ENCODE peak calls at places on chromosome 1, in four cellular contexts. Q is uterus, F is tibial artery, C is breast epithelium. U is an unnamed sample.

GRCh38 chr1:68221971-68222355 is 10.4 kb downstream of the WLS start:
- DNase-seq in C (no peak), Q (no peak), F (no peak), U (no peak)

GRCh38 chr1:52141513-52142219 is at the start of gene ZFYVE9:
- DNase-seq in C (peak; percentile 67), F (peak; percentile 81), Q (peak; percentile 63), U (peak; percentile 74)

GRCh38 chr1:107293901-107294600 is 153.2 kb downstream of the NTNG1 start:
- DNase-seq in F (no peak), C (no peak), Q (no peak), U (no peak)

GRCh38 chr1:151994956-151995355 is 1.3 kb upstream of the S100A10 start:
- DNase-seq in C (no peak), F (peak; percentile 74), Q (peak; percentile 27), U (no peak)

GRCh38 chr1:13990939-13991338 is 291.0 kb downstream of the PRDM2 start:
- DNase-seq in F (no peak), Q (no peak), C (no peak), U (no peak)

GRCh38 chr1:151368000-151368744 is 4.3 kb downstream of the SELENBP1 start:
- DNase-seq in F (no peak), Q (no peak), C (no peak), U (no peak)

GRCh38 chr1:148160421-148161251 is 8.6 kb upstream of the NBPF11 start:
- DNase-seq in Q (no peak), F (no peak), C (no peak), U (peak; percentile 72)

GRCh38 chr1:39110325-39110851 is 84.2 kb downstream of the NDUFS5 start:
- DNase-seq in Q (peak; percentile 50), C (no peak), F (no peak), U (peak; percentile 42)

GRCh38 chr1:82284213-82284612 is 483.5 kb downstream of the ADGRL2 start:
- DNase-seq in C (no peak), F (no peak), Q (no peak), U (no peak)

GRCh38 chr1:224168859-224169380 is 14.1 kb upstream of the DEGS1 start:
- DNase-seq in Q (peak; percentile 31), F (peak; percentile 66), C (no peak), U (no peak)

GRCh38 chr1:153610334-153611023 is 2.5 kb downstream of the S100A16 start:
- DNase-seq in C (no peak), Q (no peak), F (no peak), U (no peak)

GRCh38 chr1:244862354-244862698 is 2.0 kb downstream of the HNRNPU start:
- DNase-seq in C (no peak), F (no peak), Q (no peak), U (no peak)

GRCh38 chr1:207128336-207128921 is 24.4 kb downstream of the C4BPA start:
- DNase-seq in Q (no peak), F (no peak), C (no peak), U (no peak)

GRCh38 chr1:182567629-182568028 is 21.4 kb downstream of the RNASEL start:
- DNase-seq in F (no peak), C (no peak), Q (no peak), U (no peak)

GRCh38 chr1:22745675-22746585 is 35.3 kb downstream of the EPHB2 start:
- DNase-seq in C (no peak), F (no peak), Q (no peak), U (no peak)

GRCh38 chr1:228031276-228031995 is 24.6 kb downstream of the WNT3A start:
- DNase-seq in Q (peak; percentile 1), C (peak; percentile 25), F (peak; percentile 38), U (no peak)

GRCh38 chr1:156859523-156860112 is 701 bp upstream of the INSRR start:
- DNase-seq in Q (no peak), F (no peak), C (no peak), U (no peak)

GRCh38 chr1:40840526-40841323 is 21.4 kb downstream of the CITED4 start:
- DNase-seq in F (no peak), C (no peak), Q (no peak), U (no peak)

GRCh38 chr1:54158071-54158470 is 5.3 kb upstream of the CDCP2 start:
- DNase-seq in Q (no peak), F (no peak), C (no peak), U (no peak)

GRCh38 chr1:21299007-21299406 is 8.7 kb upstream of the ECE1 start:
- DNase-seq in C (no peak), F (no peak), Q (no peak), U (no peak)

GRCh38 chr1:68808351-68808750 is 311.5 kb upstream of the DEPDC1 start:
- DNase-seq in Q (no peak), C (no peak), F (no peak), U (no peak)

GRCh38 chr1:232421143-232421796 is 208.7 kb downstream of the SIPA1L2 start:
- DNase-seq in F (no peak), C (no peak), Q (no peak), U (no peak)

GRCh38 chr1:208455821-208456220 is 211.6 kb upstream of the PLXNA2 start:
- DNase-seq in F (no peak), Q (no peak), C (no peak), U (no peak)

GRCh38 chr1:10511494-10511885 is 36.7 kb downstream of the PEX14 start:
- DNase-seq in C (no peak), Q (no peak), F (no peak), U (no peak)

GRCh38 chr1:205569411-205570172 is 62.2 kb downstream of the ELK4 start:
- DNase-seq in F (peak; percentile 60), Q (no peak), C (no peak), U (no peak)

GRCh38 chr1:214107322-214108096 is 119.7 kb downstream of the PROX1 start:
- DNase-seq in Q (no peak), C (no peak), F (no peak), U (no peak)

GRCh38 chr1:178010674-178011073 is 40.8 kb upstream of the SEC16B start:
- DNase-seq in Q (no peak), C (no peak), F (no peak), U (no peak)

GRCh38 chr1:59139396-59139795 is 157.5 kb upstream of the FGGY start:
- DNase-seq in C (no peak), Q (no peak), F (no peak), U (no peak)

GRCh38 chr1:203572134-203572625 is 54.5 kb upstream of the ATP2B4 start:
- DNase-seq in F (no peak), Q (peak; percentile 57), C (no peak), U (no peak)

GRCh38 chr1:234907585-234908457 is 220.8 kb downstream of the TOMM20 start:
- DNase-seq in C (no peak), F (no peak), Q (no peak), U (no peak)

GRCh38 chr1:31977361-31978131 is 36.1 kb upstream of the KHDRBS1 start:
- DNase-seq in C (no peak), F (no peak), Q (no peak), U (no peak)

DNA sequence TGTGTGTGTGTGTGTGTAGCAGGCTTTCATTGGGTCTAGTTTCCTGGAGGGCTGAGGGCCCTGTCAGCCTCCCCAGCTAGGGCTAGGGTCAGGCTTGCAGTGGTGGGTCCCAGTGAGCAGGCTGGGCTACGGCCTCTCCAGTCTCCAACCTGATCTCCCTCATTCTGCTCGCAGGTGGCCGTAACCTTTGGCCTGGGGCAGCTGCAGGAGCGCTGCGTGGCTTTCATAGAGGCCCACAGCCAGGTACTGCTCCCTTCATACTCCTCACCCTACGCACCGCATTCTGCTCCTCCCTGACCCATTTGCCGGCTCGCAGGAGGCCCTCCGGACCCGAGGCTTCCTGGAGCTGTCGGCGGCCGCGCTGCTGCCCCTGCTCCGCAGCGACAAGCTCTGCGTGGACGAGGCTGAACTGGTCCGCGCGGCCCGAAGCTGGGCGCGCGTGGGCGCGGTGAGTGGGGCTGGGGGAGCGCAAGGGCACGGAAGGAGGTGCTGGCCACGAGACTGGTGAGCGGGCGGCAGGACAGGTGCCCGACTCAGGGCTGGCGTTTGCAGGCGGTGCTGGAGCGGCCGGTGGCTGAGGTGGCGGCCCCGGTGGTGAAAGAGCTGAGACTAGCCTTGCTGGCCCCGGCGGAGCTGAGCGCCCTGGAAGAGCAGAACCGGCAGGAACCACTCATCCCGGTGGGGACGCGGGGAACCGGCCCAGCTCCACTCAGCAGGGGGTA is 4.7 kb downstream of the BTBD19 start:
- DNase-seq in C (peak; percentile 52), Q (no peak), F (peak; percentile 69), U (peak; percentile 43)
- H3K4me1 ChIP-seq in C (peaks cover 17% of the 10 kb centered on the region), Q (peaks cover 10% of the 10 kb centered on the region), F (peaks cover 62% of the 10 kb centered on the region), U (peaks cover 76% of the 10 kb centered on the region)

GRCh38 chr1:115060501-115060900 is 28.8 kb downstream of the TSPAN2 start:
- DNase-seq in C (no peak), F (no peak), Q (no peak), U (no peak)

GRCh38 chr1:115064461-115064860 is 24.8 kb downstream of the TSPAN2 start:
- DNase-seq in Q (no peak), F (no peak), C (no peak), U (no peak)

GRCh38 chr1:115065021-115065420 is 24.3 kb downstream of the TSPAN2 start:
- DNase-seq in Q (no peak), F (no peak), C (no peak), U (no peak)

GRCh38 chr1:115062542-115063004 is 26.7 kb downstream of the TSPAN2 start:
- DNase-seq in Q (peak; percentile 43), C (no peak), F (no peak), U (peak; percentile 80)

DNA sequence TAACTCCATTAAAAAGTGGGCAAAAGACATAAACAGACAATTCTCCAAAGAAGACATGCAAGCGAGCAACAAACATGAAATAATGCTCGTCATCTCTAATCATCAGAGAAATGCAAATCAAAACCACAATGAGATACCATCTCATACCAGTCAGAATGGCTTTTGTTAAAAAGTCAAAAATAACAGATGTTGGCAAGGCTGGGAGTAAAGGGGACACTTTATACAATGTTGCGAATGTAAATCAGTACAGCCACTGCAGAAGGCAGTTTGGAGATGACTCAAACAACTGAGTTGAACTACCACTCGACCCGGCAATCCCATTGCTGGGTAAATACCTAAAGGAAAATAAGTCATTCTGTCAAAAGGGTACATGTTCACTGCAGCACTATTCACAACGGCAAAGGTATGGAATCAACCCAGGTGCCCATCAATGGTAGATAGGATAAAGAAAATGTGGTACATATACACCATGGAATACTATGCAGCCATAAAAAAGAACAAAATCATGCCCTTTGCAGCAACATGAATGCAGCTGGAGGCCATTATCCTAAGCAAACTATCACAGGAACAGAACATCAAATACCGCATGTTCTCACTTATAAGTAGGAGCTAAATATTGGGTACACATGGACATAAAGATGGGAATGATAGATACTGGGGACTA is 25.9 kb downstream of the TSPAN2 start:
- DNase-seq in Q (no peak), F (no peak), C (no peak), U (no peak)
- H3K4me3 ChIP-seq in Q (no peak overlapping the region), F (no peak overlapping the region), C (no peak overlapping the region), U (no peak overlapping the region)

DNA sequence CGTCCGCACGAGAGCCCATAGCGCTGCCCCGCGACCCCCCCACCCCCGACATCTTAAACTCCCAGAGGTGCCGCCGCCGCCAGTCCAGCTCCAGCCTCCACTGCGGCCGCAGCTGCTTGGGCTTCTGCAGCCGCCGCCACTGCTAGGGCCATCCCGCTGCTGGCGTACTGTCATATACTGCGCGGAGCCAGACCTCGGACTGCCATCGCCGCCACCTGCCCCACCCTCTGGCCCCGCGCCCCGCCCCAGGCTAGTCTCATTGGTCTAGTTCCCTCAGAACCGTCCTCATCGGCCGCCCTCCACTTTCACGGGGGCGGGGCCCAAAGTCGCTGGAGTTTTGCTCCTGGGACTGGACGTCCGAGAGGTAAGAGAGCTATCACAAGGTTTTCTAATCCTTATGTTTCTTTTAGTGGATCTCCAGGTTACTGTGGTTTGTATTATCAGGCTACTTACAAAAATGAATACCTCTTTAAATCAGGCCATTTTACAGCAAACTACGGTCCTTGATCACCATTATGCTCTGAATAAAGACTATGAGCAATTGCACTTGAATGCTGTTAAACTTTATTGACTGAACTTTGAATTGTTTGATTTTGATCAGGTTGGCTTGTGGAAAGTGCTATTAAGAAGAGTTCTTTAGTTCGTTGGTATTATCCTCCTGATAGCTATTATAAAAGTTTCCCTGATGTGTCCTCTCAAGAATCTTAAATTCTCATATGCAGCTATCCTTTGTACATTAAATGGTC is 2.8 kb upstream of the CD1D start:
- DNase-seq in C (peak; percentile 90), Q (peak; percentile 83), F (peak; percentile 94), U (peak; percentile 98)
- H3K4me1 ChIP-seq in C (no peaks in the 10 kb centered on the region), Q (no peaks in the 10 kb centered on the region), F (peaks cover 9% of the 10 kb centered on the region), U (peaks cover 39% of the 10 kb centered on the region)

GRCh38 chr1:230091473-230092231 is 24.6 kb downstream of the GALNT2 start:
- DNase-seq in C (no peak), Q (no peak), F (peak; percentile 27), U (no peak)
- H3K4me3 ChIP-seq in C (no peak overlapping the region), Q (no peak overlapping the region), F (no peak overlapping the region), U (no peak overlapping the region)

U was measured in left lung.